ENCODE peak calls at places on chromosomes 16 and 17, in six cellular contexts. U, A, M, G, N and L are unnamed samples.

GRCh38 chr17:64198711-64199110 is 64.3 kb downstream of the TEX2 start:
- DNase-seq in U (no peak), A (no peak), M (no peak), G (no peak), N (no peak), L (no peak)

GRCh38 chr17:74089869-74090464 is 113.5 kb upstream of the RPL38 start:
- DNase-seq in U (peak; percentile 52), A (peak; percentile 69), M (peak; percentile 61), G (no peak), N (peak; percentile 93), L (peak; percentile 29)

GRCh38 chr17:357634-358033 is 5.0 kb upstream of the RPH3AL start:
- DNase-seq in U (no peak), A (no peak), M (no peak), G (no peak), N (no peak), L (peak; percentile 19)

GRCh38 chr16:87114832-87115231 is 202.4 kb downstream of the C16orf95 start:
- DNase-seq in U (no peak), A (no peak), M (no peak), G (no peak), N (no peak), L (no peak)

GRCh38 chr16:28326881-28327610 is 34.7 kb downstream of the SBK1 start:
- DNase-seq in U (peak; percentile 67), A (peak; percentile 75), M (peak; percentile 78), G (no peak), N (peak; percentile 88), L (peak; percentile 51)

GRCh38 chr16:69522732-69523404 is 42.9 kb upstream of the NFAT5 start:
- DNase-seq in U (no peak), A (no peak), M (no peak), G (no peak), N (no peak), L (no peak)

GRCh38 chr17:60151355-60151754 is 1.6 kb downstream of the CA4 start:
- DNase-seq in U (no peak), A (no peak), M (no peak), G (no peak), N (peak; percentile 49), L (no peak)

GRCh38 chr16:57544129-57544653 is 1.7 kb downstream of the ADGRG5 start:
- DNase-seq in U (no peak), A (peak; percentile 57), M (no peak), G (no peak), N (peak; percentile 31), L (no peak)

GRCh38 chr17:47265983-47266541 is 12.4 kb downstream of the ITGB3 start:
- DNase-seq in U (no peak), A (peak; percentile 32), M (no peak), G (peak; percentile 43), N (no peak), L (peak; percentile 30)

GRCh38 chr16:13552062-13552959 is 367.6 kb upstream of the ERCC4 start:
- DNase-seq in U (no peak), A (no peak), M (no peak), G (no peak), N (no peak), L (no peak)

GRCh38 chr17:1498869-1499268 is 6.4 kb upstream of the MYO1C start:
- DNase-seq in U (no peak), A (no peak), M (no peak), G (no peak), N (no peak), L (no peak)

GRCh38 chr17:2602597-2603017 is 9.2 kb downstream of the PAFAH1B1 start:
- DNase-seq in U (no peak), A (no peak), M (no peak), G (no peak), N (no peak), L (no peak)

GRCh38 chr16:80260906-80261311 is 279.9 kb upstream of the DYNLRB2 start:
- DNase-seq in U (no peak), A (peak; percentile 67), M (no peak), G (no peak), N (no peak), L (no peak)

GRCh38 chr16:66578596-66579531 is at the start of gene CMTM2:
- DNase-seq in U (no peak), A (no peak), M (no peak), G (no peak), N (peak; percentile 64), L (no peak)

GRCh38 chr16:31148281-31148728 is 1.6 kb downstream of the PRSS36 start:
- DNase-seq in U (peak; percentile 87), A (peak; percentile 88), M (no peak), G (no peak), N (peak; percentile 78), L (peak; percentile 70)

GRCh38 chr17:55281592-55282378 is 17.0 kb downstream of the HLF start:
- DNase-seq in U (no peak), A (no peak), M (no peak), G (no peak), N (no peak), L (no peak)
- TF ChIP-seq POLR2A in U (no peak), A (no peak), M (no peak), G (no peak), N (no peak), L (no peak)

GRCh38 chr16:88888778-88889387 is 22.4 kb upstream of the PABPN1L start:
- DNase-seq in U (no peak), A (no peak), M (no peak), G (no peak), N (no peak), L (no peak)

GRCh38 chr16:88888057-88888777 is 21.8 kb upstream of the PABPN1L start:
- DNase-seq in U (no peak), A (no peak), M (no peak), G (no peak), N (no peak), L (no peak)

GRCh38 chr16:88893127-88893968 is 26.9 kb upstream of the PABPN1L start:
- DNase-seq in U (no peak), A (no peak), M (no peak), G (no peak), N (no peak), L (no peak)

GRCh38 chr16:88892065-88892464 is 25.6 kb upstream of the PABPN1L start:
- DNase-seq in U (no peak), A (no peak), M (no peak), G (no peak), N (no peak), L (no peak)

DNA sequence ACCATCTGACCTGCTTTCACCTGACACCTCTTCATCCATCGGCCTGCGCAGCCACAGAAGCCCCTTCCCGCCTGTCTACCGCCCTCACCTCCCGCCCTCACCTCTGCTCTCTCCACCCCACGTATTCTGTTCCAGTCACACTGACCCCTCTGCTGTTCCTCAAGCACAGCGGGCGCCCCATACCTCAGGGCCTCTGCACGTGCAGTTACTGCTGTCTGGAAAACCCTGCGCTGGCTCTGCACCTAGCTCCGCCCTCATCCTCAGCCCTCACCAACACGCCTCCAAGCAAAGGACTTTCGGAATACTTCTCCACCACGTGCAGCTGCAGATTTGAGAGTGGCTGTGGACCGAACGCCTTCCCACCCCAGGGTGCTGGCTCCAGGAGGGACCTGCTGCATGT is 24.6 kb upstream of the PABPN1L start:
- DNase-seq in U (no peak), A (no peak), M (no peak), G (no peak), N (no peak), L (no peak)
- TF ChIP-seq POLR2A in U (no peak), A (no peak), M (no peak), G (no peak), N (no peak), L (no peak)

GRCh38 chr16:10923650-10924214 is 18.5 kb downstream of the DEXI start:
- DNase-seq in U (peak; percentile 75), A (peak; percentile 48), M (no peak), G (no peak), N (no peak), L (peak; percentile 84)
- TF ChIP-seq POLR2A in U (no peak), A (no peak), M (no peak), G (no peak), N (no peak), L (no peak)

DNA sequence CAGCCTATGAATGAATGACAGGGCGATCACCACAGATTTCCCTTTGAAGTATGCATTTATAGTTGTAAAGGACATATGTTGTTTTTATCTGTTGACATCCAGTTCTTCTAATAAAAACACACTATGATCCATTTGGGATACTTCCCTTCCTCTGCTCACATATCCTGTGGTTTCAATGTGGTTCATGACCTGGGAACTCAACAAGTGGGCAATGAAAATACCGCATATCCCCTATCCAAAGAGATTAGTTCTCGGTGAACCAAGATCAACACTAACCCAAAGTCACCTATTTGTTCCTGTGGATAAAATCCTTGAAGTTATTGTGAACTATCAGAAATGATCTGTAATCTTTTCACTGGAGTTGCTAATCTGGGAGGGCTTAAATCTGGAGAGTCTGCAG is 16.0 kb downstream of the ABCA8 start:
- DNase-seq in U (no peak), A (no peak), M (no peak), G (no peak), N (no peak), L (no peak)
- TF ChIP-seq POLR2A in U (no peak), A (no peak), M (no peak), G (no peak), N (no peak), L (no peak)

GRCh38 chr17:58112970-58113631 is 29.9 kb downstream of the DYNLL2 start:
- DNase-seq in U (peak; percentile 86), A (peak; percentile 86), M (peak; percentile 47), G (peak; percentile 75), N (peak; percentile 96), L (peak; percentile 81)
- TF ChIP-seq POLR2A in U (no peak), A (no peak), M (no peak), G (no peak), N (no peak), L (no peak)

DNA sequence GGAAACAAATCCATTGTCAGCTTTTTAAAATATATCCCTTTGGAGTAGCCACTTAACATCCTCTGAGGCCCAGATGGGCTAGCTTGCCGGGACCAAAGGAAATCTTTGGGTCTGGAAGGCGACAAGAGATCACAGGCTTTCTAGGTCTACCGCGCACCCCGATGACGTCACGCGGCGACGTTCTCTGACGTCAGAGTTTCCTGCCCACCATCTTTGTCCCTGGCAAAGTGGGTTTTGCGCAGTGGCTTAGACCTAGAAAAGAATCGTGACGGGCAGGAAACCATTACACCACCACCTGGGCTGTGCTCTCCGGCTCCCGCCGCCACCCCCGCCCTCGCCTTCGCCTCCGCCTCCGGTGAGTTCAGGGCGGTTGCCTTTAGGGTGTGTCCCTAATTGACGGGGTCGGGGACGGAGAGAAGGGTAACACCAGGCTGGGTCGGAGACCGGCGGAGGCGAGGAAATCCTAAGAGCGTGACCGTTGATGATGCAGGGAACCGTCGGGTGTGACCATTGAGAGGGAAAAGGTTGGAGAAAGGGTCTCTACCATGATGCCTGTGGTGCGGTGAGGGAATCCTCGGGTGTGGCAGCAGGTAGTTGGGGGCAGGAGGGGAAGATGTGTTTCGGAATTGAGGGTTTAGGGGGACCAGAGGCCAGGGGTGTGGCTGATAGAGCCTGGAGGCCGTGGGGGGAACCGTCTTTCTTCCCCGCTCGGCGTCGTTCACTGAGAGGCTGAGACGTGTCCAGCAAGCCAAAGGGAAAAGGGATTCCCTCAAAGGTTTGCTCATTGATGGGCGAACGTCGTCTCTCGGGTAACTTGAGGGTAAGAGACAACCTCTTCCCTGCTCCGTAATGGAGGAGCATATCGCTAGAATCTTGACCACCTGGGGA is at the start of gene AP2B1:
- DNase-seq in U (peak; percentile 94), A (peak; percentile 96), M (peak; percentile 74), G (peak; percentile 95), N (peak; percentile 100), L (peak; percentile 89)
- TF ChIP-seq POLR2A in U (no peak), A (peak; percentile 91), M (peak; percentile 68), G (no peak), N (peak; percentile 38), L (peak; percentile 76)

DNA sequence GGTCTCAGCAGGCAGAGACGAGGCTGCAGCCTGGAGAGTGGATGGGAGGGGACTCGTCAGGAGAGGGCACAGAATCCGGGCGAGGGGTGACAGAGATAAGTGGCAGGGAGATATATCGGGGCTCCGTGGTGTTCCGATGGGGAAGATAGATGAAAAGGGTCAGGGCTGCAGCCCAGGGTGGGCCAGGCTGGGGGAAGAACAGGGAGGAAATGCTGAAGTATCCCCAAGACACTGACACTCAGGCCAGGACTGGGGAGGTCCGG is 2.1 kb downstream of the LGALS3BP start:
- DNase-seq in U (no peak), A (no peak), M (no peak), G (no peak), N (no peak), L (no peak)
- TF ChIP-seq POLR2A in U (no peak), A (no peak), M (no peak), G (no peak), N (no peak), L (no peak)